ENCODE peak calls at places on chromosomes 5 and 9, in nine cellular contexts. O is erythroblast; B is stimulated activated naive B cell treated with anti-CD40 and anti-IgM and Interleukin-4, amounts not matched to agents 10 μg/mL and 1 μg/mL and 100 μg/mL, for 72 hours; P is stimulated activated CD4-positive, alpha-beta T cell treated with anti-CD3 and anti-CD28 coated beads, Interleukin-1b, Interleukin-23, amount 100 ng/mL, for 1 hour; N is T-cell; H is NCI-H226; Y is COR-L47; C is esophagus squamous epithelium; D is HuH-7. W is an unnamed sample.

GRCh38 chr5:154131817-154132216 is 58.7 kb upstream of the GALNT10 start:
- DNase-seq in C (no peak), H (no peak), N (no peak), B (no peak), P (no peak), O (no peak), Y (no peak), D (no peak), W (no peak)

GRCh38 chr5:132303589-132303988 is 9.4 kb downstream of the SLC22A4 start:
- DNase-seq in N (no peak), Y (no peak), P (no peak), B (no peak), O (no peak), C (no peak), H (peak), D (no peak), W (no peak)

GRCh38 chr5:7756453-7756852 is 94.5 kb downstream of the CFAP90 start:
- DNase-seq in B (no peak), D (no peak), O (no peak), C (no peak), Y (no peak), P (no peak), H (no peak), N (no peak), W (peak)

GRCh38 chr9:96460470-96460869 is 10.5 kb downstream of the HABP4 start:
- DNase-seq in B (no peak), C (no peak), N (no peak), P (no peak), O (no peak), Y (no peak), D (no peak), H (no peak), W (no peak)

GRCh38 chr5:102283111-102283797 is 12.8 kb downstream of the SLCO4C1 start:
- DNase-seq in Y (no peak), D (no peak), O (no peak), P (no peak), C (no peak), H (no peak), N (no peak), B (no peak), W (peak)

GRCh38 chr5:158133369-158133768 is 274.4 kb upstream of the CLINT1 start:
- DNase-seq in N (no peak), B (no peak), P (no peak), D (no peak), H (no peak), Y (no peak), C (no peak), O (no peak), W (no peak)

GRCh38 chr5:171891150-171891549 is 105.5 kb downstream of the SMIM23 start:
- DNase-seq in D (no peak), Y (no peak), H (no peak), B (no peak), N (no peak), C (no peak), P (no peak), O (no peak), W (no peak)

GRCh38 chr5:163705983-163706771 is 200.8 kb downstream of the MAT2B start:
- DNase-seq in O (no peak), C (no peak), D (no peak), H (no peak), N (no peak), Y (no peak), B (no peak), P (no peak), W (no peak)

GRCh38 chr5:158271155-158271554 is 412.2 kb upstream of the CLINT1 start:
- DNase-seq in O (no peak), P (no peak), C (no peak), B (no peak), N (no peak), D (no peak), Y (no peak), H (no peak), W (no peak)

GRCh38 chr5:67538343-67538670 is 341.7 kb upstream of the CD180 start:
- DNase-seq in H (no peak), D (no peak), C (no peak), B (no peak), P (no peak), Y (no peak), O (no peak), N (no peak), W (no peak)

GRCh38 chr9:4301971-4302427 is 2.1 kb upstream of the GLIS3 start:
- DNase-seq in C (no peak), P (no peak), D (no peak), B (no peak), O (peak), N (no peak), H (peak), Y (no peak), W (no peak)

GRCh38 chr9:99680191-99680590 is 141.5 kb upstream of the NR4A3 start:
- DNase-seq in Y (no peak), D (no peak), H (no peak), O (no peak), P (no peak), N (no peak), C (no peak), B (no peak), W (no peak)

GRCh38 chr5:56620903-56621680 is 194.3 kb upstream of the MAP3K1 start:
- DNase-seq in O (no peak), D (no peak), N (no peak), Y (no peak), B (no peak), H (peak), C (no peak), P (no peak), W (no peak)

GRCh38 chr9:89880721-89881120 is 275.9 kb downstream of the GADD45G start:
- DNase-seq in O (no peak), B (no peak), H (no peak), C (no peak), D (no peak), P (no peak), Y (no peak), N (no peak), W (no peak)

GRCh38 chr9:72454871-72455471 is 66.4 kb upstream of the TMC1 start:
- DNase-seq in Y (no peak), D (no peak), O (no peak), B (no peak), C (no peak), H (no peak), N (no peak), P (no peak), W (no peak)

GRCh38 chr9:90665072-90665471 is 22.4 kb upstream of the DIRAS2 start:
- DNase-seq in H (no peak), N (no peak), Y (no peak), B (no peak), P (no peak), D (no peak), C (no peak), O (no peak), W (no peak)

GRCh38 chr5:83387041-83387440 is 84.5 kb upstream of the VCAN start:
- DNase-seq in Y (no peak), P (no peak), C (no peak), H (no peak), N (no peak), B (no peak), O (no peak), D (peak), W (no peak)

GRCh38 chr5:180633283-180634177 is 15.9 kb downstream of the FLT4 start:
- DNase-seq in Y (no peak), O (no peak), N (no peak), B (no peak), D (no peak), P (no peak), H (no peak), C (no peak), W (no peak)

GRCh38 chr5:110333384-110333783 is 393.1 kb downstream of the TMEM232 start:
- DNase-seq in Y (no peak), P (no peak), C (no peak), B (no peak), D (peak), H (no peak), O (peak), N (no peak), W (no peak)